ENCODE peak calls at places on chromosomes 1 and 21, in six cellular contexts. P is H1, E is K562, M is SK-N-SH, F is HepG2, G is GM12878. I is an unnamed sample.

GRCh38 chr1:42639116-42639515 is 19.1 kb upstream of the PPIH start:
- DNase-seq in P (no peak), F (no peak), E (peak; percentile 1), M (no peak), G (no peak), I (no peak)

GRCh38 chr1:211731456-211732275 is 56.2 kb upstream of the NEK2 start:
- DNase-seq in G (no peak), E (no peak), P (no peak), F (no peak), M (no peak), I (no peak)

GRCh38 chr21:42227909-42228708 is 9.2 kb downstream of the ABCG1 start:
- DNase-seq in E (peak; percentile 77), P (no peak), M (peak; percentile 45), F (peak; percentile 39), G (peak; percentile 85), I (peak; percentile 85)

GRCh38 chr1:162704673-162705424 is 72.6 kb downstream of the DDR2 start:
- DNase-seq in G (no peak), M (no peak), E (no peak), P (no peak), F (no peak), I (no peak)

GRCh38 chr1:75174031-75174760 is 40.0 kb downstream of the LHX8 start:
- DNase-seq in E (no peak), M (no peak), P (no peak), F (no peak), G (no peak), I (no peak)

GRCh38 chr1:31764307-31765040 is at the start of gene ADGRB2:
- DNase-seq in E (peak; percentile 88), G (no peak), P (peak; percentile 76), M (peak; percentile 86), F (no peak), I (no peak)

GRCh38 chr1:212413902-212414327 is 771 bp downstream of the PACC1 start:
- DNase-seq in G (no peak), F (no peak), M (peak; percentile 68), E (no peak), P (peak; percentile 49), I (no peak)

GRCh38 chr1:223261914-223262313 is 102.1 kb downstream of the SUSD4 start:
- DNase-seq in E (no peak), F (no peak), G (no peak), M (no peak), P (no peak), I (no peak)

GRCh38 chr1:106022312-106022902 is 1034.1 kb upstream of the PRMT6 start:
- DNase-seq in F (no peak), E (no peak), G (no peak), M (no peak), P (no peak), I (no peak)

GRCh38 chr1:219039018-219039740 is 134.5 kb upstream of the LYPLAL1 start:
- DNase-seq in P (no peak), E (no peak), M (no peak), G (no peak), F (no peak), I (no peak)

GRCh38 chr21:34280389-34280795 is 83.4 kb upstream of the KCNE2 start:
- DNase-seq in P (no peak), F (no peak), G (no peak), M (no peak), E (no peak), I (no peak)

GRCh38 chr1:3746389-3746783 is 5.9 kb upstream of the CCDC27 start:
- DNase-seq in E (no peak), P (peak; percentile 77), G (no peak), F (no peak), M (no peak), I (no peak)

GRCh38 chr1:90127288-90127953 is 132.5 kb downstream of the ZNF326 start:
- DNase-seq in G (peak; percentile 9), F (no peak), P (no peak), M (no peak), E (no peak), I (no peak)

GRCh38 chr21:20802201-20802600 is 196.0 kb upstream of the NCAM2 start:
- DNase-seq in G (no peak), M (no peak), E (no peak), P (no peak), F (no peak), I (no peak)

DNA sequence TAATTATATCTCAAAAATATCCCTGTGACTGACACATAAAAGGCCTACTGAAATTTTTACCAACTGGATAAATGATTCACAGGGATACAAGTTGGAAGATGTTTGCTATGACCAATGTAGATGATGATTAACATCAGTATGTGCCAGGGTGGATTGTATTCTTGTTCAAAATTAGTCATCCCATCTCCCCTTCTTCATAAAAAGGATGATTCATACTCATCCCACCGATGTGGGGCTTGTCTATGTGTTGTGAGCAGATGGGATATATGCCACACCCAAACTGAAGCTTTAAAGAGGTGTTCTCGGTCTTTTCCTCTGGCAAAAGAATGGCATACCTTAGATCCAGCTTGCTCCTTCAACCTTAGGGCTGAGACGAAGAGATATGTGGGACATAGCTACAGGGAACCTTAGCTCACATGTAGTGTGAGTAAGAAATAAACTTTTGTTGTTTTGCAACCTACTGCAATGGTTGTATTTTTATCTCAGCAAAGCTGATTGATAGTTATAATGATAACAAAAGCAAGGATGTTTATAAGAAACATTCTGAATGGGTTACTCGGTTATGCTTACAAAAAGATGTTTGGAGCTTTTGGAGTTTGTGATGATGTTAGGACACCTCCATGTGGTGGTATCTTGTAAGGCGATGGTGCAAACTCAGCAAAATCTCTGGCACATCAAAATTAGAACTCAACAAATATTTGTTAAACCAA is 29.4 kb downstream of the SPATA17 start:
- DNase-seq in E (no peak), G (no peak), P (no peak), F (peak; percentile 8), M (peak; percentile 18), I (no peak)
- TF ChIP-seq GABPA in E (no peak), G (no peak), P (no peak), F (no peak), M (no peak), I (no peak)

GRCh38 chr1:228999776-229000175 is 264.5 kb downstream of the RHOU start:
- DNase-seq in P (no peak), G (no peak), E (no peak), M (no peak), F (no peak), I (no peak)
- H3K27ac ChIP-seq in P (no peak overlapping the region), G (no peak overlapping the region), E (no peak overlapping the region), M (no peak overlapping the region), F (no peak overlapping the region), I (no peak overlapping the region)

GRCh38 chr1:24933468-24933867 is 3.4 kb upstream of the RUNX3 start:
- DNase-seq in E (no peak), F (no peak), G (no peak), P (peak; percentile 64), M (no peak), I (no peak)

GRCh38 chr1:24931481-24932221 is 1.6 kb upstream of the RUNX3 start:
- DNase-seq in M (no peak), G (no peak), F (no peak), P (peak; percentile 73), E (no peak), I (no peak)

GRCh38 chr1:24932725-24933294 is 2.7 kb upstream of the RUNX3 start:
- DNase-seq in E (no peak), M (no peak), F (no peak), G (no peak), P (no peak), I (no peak)

GRCh38 chr1:24930703-24931480 is 816 bp upstream of the RUNX3 start:
- DNase-seq in M (peak; percentile 58), G (no peak), E (no peak), F (no peak), P (peak; percentile 82), I (no peak)

GRCh38 chr1:24932284-24932683 is 2.2 kb upstream of the RUNX3 start:
- DNase-seq in M (peak; percentile 97), G (no peak), P (peak; percentile 89), F (no peak), E (peak; percentile 93), I (peak; percentile 52)
- TF ChIP-seq GABPA in M (no peak), G (no peak), P (no peak), F (no peak), E (no peak), I (no peak)

GRCh38 chr1:71047635-71048607 is at the start of gene PTGER3:
- DNase-seq in E (peak; percentile 92), G (no peak), P (peak; percentile 82), M (peak; percentile 77), F (peak; percentile 42), I (peak; percentile 22)
- H3K27ac ChIP-seq in E (peak within 1 kb of the TSS; percentile 66), G (no peak within 1 kb of the TSS), P (no peak within 1 kb of the TSS), M (no peak within 1 kb of the TSS), F (no peak within 1 kb of the TSS), I (no peak within 1 kb of the TSS)

DNA sequence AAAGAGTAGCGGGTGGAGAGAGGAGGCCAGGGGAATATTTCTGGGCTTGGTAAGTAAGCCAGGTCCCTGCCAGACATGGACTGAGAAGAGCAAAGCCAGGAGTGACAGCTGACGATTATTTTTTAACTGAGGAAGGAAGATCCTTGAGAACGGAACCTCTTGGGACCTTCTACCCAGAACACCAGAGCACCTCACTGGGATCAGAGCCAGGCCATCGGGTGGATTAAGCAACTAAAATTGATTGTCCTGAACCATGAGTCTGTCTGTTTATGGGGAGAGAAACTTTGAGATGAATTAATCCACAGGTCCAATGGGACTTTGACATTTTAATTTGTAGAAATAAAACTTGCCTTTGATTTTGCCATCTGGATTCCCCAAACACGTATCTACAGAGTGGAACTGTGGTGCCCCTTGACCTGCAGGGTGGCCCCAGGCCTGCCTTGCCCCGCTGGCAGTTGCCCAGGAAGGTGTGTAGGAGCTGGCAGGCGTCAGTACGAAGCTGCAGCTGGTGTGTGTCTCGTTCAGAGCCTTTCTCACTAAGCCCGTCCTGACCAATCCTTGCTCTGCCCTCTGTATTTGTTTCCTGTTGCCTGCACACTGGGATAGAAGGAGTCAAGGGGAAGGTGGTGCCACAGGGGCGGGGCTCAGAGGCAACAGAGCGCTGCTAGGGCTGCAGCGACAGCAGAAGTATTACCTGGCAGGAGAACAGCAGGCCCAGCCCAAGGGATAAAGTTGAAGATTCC is 5.0 kb upstream of the VSIG8 start:
- DNase-seq in G (no peak), M (no peak), F (no peak), E (no peak), P (no peak), I (no peak)
- TF ChIP-seq GABPA in G (no peak), M (no peak), F (no peak), E (no peak), P (no peak), I (no peak)

GRCh38 chr1:53121319-53122172 is 20.9 kb downstream of the SLC1A7 start:
- DNase-seq in G (no peak), F (peak; percentile 83), P (no peak), M (peak; percentile 62), E (no peak), I (no peak)
- H3K27ac ChIP-seq in G (no peak overlapping the region), F (peak overlapping the region; percentile 55), P (no peak overlapping the region), M (no peak overlapping the region), E (no peak overlapping the region), I (no peak overlapping the region)

GRCh38 chr1:6686294-6686693 is 15.3 kb downstream of the DNAJC11 start:
- DNase-seq in P (no peak), F (no peak), G (no peak), M (no peak), E (no peak), I (no peak)
- TF ChIP-seq GABPA in P (no peak), F (no peak), G (no peak), M (no peak), E (no peak), I (no peak)

I was measured in HL-60.